ENCODE peak calls at places on chromosomes 1 and 21, in six cellular contexts. One of them, this sample, is unnamed.

GRCh38 chr1:94160811-94161210 is 39.9 kb upstream of the ABCA4 start:
- DNase-seq in tibial artery: no peak
- DNase-seq in K562: no peak
- DNase-seq in thyroid gland: no peak
- DNase-seq in GM23338: peak; percentile 13
- DNase-seq in left lung: no peak
- DNase-seq in this sample: no peak

GRCh38 chr1:40884055-40884795 is 22.1 kb upstream of the CITED4 start:
- DNase-seq in K562: no peak
- DNase-seq in left lung: peak; percentile 79
- DNase-seq in GM23338: peak; percentile 62
- DNase-seq in thyroid gland: no peak
- DNase-seq in tibial artery: no peak
- DNase-seq in this sample: no peak

GRCh38 chr1:63463248-63463647 is 59.8 kb downstream of the ITGB3BP start:
- DNase-seq in GM23338: no peak
- DNase-seq in thyroid gland: no peak
- DNase-seq in K562: no peak
- DNase-seq in tibial artery: no peak
- DNase-seq in left lung: no peak
- DNase-seq in this sample: no peak

GRCh38 chr1:14742181-14742980 is 143.9 kb downstream of the KAZN start:
- DNase-seq in K562: no peak
- DNase-seq in tibial artery: no peak
- DNase-seq in GM23338: peak; percentile 68
- DNase-seq in left lung: no peak
- DNase-seq in thyroid gland: no peak
- DNase-seq in this sample: no peak

GRCh38 chr1:201264072-201264471 is 19.2 kb upstream of the PKP1 start:
- DNase-seq in tibial artery: no peak
- DNase-seq in GM23338: no peak
- DNase-seq in thyroid gland: no peak
- DNase-seq in K562: no peak
- DNase-seq in left lung: no peak
- DNase-seq in this sample: no peak

GRCh38 chr1:8239039-8239305 is 78.9 kb upstream of the SLC45A1 start:
- DNase-seq in GM23338: peak; percentile 42
- DNase-seq in tibial artery: peak; percentile 77
- DNase-seq in K562: no peak
- DNase-seq in left lung: no peak
- DNase-seq in thyroid gland: peak; percentile 61
- DNase-seq in this sample: no peak

GRCh38 chr1:246165826-246166709 is 341.0 kb downstream of the SMYD3 start:
- DNase-seq in tibial artery: no peak
- DNase-seq in K562: no peak
- DNase-seq in left lung: no peak
- DNase-seq in GM23338: no peak
- DNase-seq in thyroid gland: no peak
- DNase-seq in this sample: no peak

GRCh38 chr1:21827141-21827679 is 15.1 kb downstream of the LDLRAD2 start:
- DNase-seq in tibial artery: no peak
- DNase-seq in left lung: no peak
- DNase-seq in GM23338: no peak
- DNase-seq in thyroid gland: no peak
- DNase-seq in K562: no peak
- DNase-seq in this sample: no peak

GRCh38 chr1:112698366-112699310 is 8.3 kb downstream of the RHOC start:
- DNase-seq in K562: peak; percentile 75
- DNase-seq in thyroid gland: peak; percentile 80
- DNase-seq in tibial artery: no peak
- DNase-seq in GM23338: no peak
- DNase-seq in left lung: peak; percentile 62
- DNase-seq in this sample: no peak

GRCh38 chr1:29643838-29644440 is 407.6 kb downstream of the PTPRU start:
- DNase-seq in GM23338: no peak
- DNase-seq in K562: no peak
- DNase-seq in left lung: no peak
- DNase-seq in thyroid gland: no peak
- DNase-seq in tibial artery: peak; percentile 3
- DNase-seq in this sample: no peak

GRCh38 chr21:46498335-46499050 is 39.8 kb downstream of the DIP2A start:
- DNase-seq in K562: no peak
- DNase-seq in thyroid gland: no peak
- DNase-seq in tibial artery: no peak
- DNase-seq in GM23338: no peak
- DNase-seq in left lung: no peak
- DNase-seq in this sample: no peak

GRCh38 chr21:24995206-24995605 is 612.1 kb downstream of the MRPL39 start:
- DNase-seq in tibial artery: no peak
- DNase-seq in GM23338: peak; percentile 3
- DNase-seq in thyroid gland: no peak
- DNase-seq in left lung: no peak
- DNase-seq in K562: no peak
- DNase-seq in this sample: no peak

GRCh38 chr1:65048325-65048724 is 82.0 kb upstream of the JAK1 start:
- DNase-seq in K562: no peak
- DNase-seq in thyroid gland: no peak
- DNase-seq in left lung: no peak
- DNase-seq in GM23338: no peak
- DNase-seq in tibial artery: no peak
- DNase-seq in this sample: no peak

GRCh38 chr1:3170566-3171453 is 101.8 kb downstream of the PRDM16 start:
- DNase-seq in GM23338: no peak
- DNase-seq in left lung: no peak
- DNase-seq in thyroid gland: peak; percentile 94
- DNase-seq in tibial artery: peak; percentile 97
- DNase-seq in K562: peak; percentile 38
- DNase-seq in this sample: no peak

GRCh38 chr1:189654906-189655305 is 822.8 kb downstream of the BRINP3 start:
- DNase-seq in GM23338: no peak
- DNase-seq in left lung: no peak
- DNase-seq in tibial artery: no peak
- DNase-seq in thyroid gland: no peak
- DNase-seq in K562: no peak
- DNase-seq in this sample: no peak

GRCh38 chr1:18015719-18016118 is 91.9 kb upstream of the IGSF21 start:
- DNase-seq in tibial artery: no peak
- DNase-seq in GM23338: no peak
- DNase-seq in thyroid gland: no peak
- DNase-seq in left lung: no peak
- DNase-seq in K562: no peak
- DNase-seq in this sample: peak; percentile 61

GRCh38 chr1:52867060-52867845 is 24.7 kb downstream of the ZYG11A start:
- DNase-seq in K562: no peak
- DNase-seq in GM23338: no peak
- DNase-seq in left lung: no peak
- DNase-seq in tibial artery: no peak
- DNase-seq in thyroid gland: no peak
- DNase-seq in this sample: no peak

GRCh38 chr1:20442920-20443625 is 42.9 kb downstream of the CAMK2N1 start:
- DNase-seq in thyroid gland: no peak
- DNase-seq in GM23338: no peak
- DNase-seq in K562: no peak
- DNase-seq in tibial artery: no peak
- DNase-seq in left lung: no peak
- DNase-seq in this sample: no peak

GRCh38 chr1:37318490-37318889 is 155.9 kb upstream of the ZC3H12A start:
- DNase-seq in left lung: no peak
- DNase-seq in thyroid gland: no peak
- DNase-seq in tibial artery: no peak
- DNase-seq in GM23338: no peak
- DNase-seq in K562: no peak
- DNase-seq in this sample: no peak

GRCh38 chr1:222276062-222276461 is 271.8 kb downstream of the HHIPL2 start:
- DNase-seq in GM23338: no peak
- DNase-seq in K562: no peak
- DNase-seq in left lung: no peak
- DNase-seq in thyroid gland: no peak
- DNase-seq in tibial artery: no peak
- DNase-seq in this sample: no peak

GRCh38 chr1:240044620-240045019 is 47.1 kb upstream of the FMN2 start:
- DNase-seq in thyroid gland: no peak
- DNase-seq in left lung: no peak
- DNase-seq in K562: no peak
- DNase-seq in GM23338: no peak
- DNase-seq in tibial artery: no peak
- DNase-seq in this sample: no peak
- TF ChIP-seq CTCF in thyroid gland: no peak
- TF ChIP-seq CTCF in left lung: no peak
- TF ChIP-seq CTCF in K562: no peak
- TF ChIP-seq CTCF in GM23338: no peak
- TF ChIP-seq CTCF in tibial artery: no peak
- TF ChIP-seq CTCF in this sample: no peak

DNA sequence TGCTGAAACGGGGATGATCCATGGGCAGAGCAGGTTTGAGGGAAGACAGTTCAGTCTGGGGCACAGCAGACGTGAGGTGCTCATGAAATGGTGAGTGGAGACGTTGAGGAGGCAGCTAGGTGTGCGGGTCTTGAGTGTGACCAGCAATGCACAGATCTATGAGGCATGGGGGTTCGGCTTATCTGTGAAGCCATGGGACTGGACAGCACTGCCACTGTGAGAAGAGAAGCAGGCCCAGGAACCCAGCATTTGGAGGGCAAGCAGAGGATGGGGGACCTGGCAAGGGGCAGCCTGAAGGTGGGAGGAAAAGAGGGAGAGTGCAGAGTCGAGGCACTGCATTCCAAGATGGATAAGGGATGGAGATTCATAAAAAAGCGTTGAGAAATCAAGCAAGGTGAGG is 8.0 kb downstream of the CSF1 start:
- DNase-seq in left lung: no peak
- DNase-seq in GM23338: no peak
- DNase-seq in thyroid gland: no peak
- DNase-seq in tibial artery: no peak
- DNase-seq in K562: no peak
- DNase-seq in this sample: no peak
- TF ChIP-seq CTCF in left lung: no peak
- TF ChIP-seq CTCF in GM23338: no peak
- TF ChIP-seq CTCF in thyroid gland: no peak
- TF ChIP-seq CTCF in tibial artery: no peak
- TF ChIP-seq CTCF in K562: no peak
- TF ChIP-seq CTCF in this sample: no peak

GRCh38 chr1:88228153-88228552 is 455.9 kb upstream of the PKN2 start:
- DNase-seq in K562: no peak
- DNase-seq in left lung: no peak
- DNase-seq in tibial artery: no peak
- DNase-seq in thyroid gland: no peak
- DNase-seq in GM23338: peak; percentile 12
- DNase-seq in this sample: no peak
- TF ChIP-seq CTCF in K562: no peak
- TF ChIP-seq CTCF in left lung: no peak
- TF ChIP-seq CTCF in tibial artery: no peak
- TF ChIP-seq CTCF in thyroid gland: no peak
- TF ChIP-seq CTCF in GM23338: peak; percentile 27
- TF ChIP-seq CTCF in this sample: peak; percentile 33

GRCh38 chr21:41369105-41369914 is 7.5 kb downstream of the MX2 start:
- DNase-seq in thyroid gland: peak; percentile 44
- DNase-seq in tibial artery: peak; percentile 66
- DNase-seq in K562: no peak
- DNase-seq in GM23338: peak; percentile 83
- DNase-seq in left lung: no peak
- DNase-seq in this sample: peak; percentile 75
- TF ChIP-seq CTCF in thyroid gland: peak; percentile 19
- TF ChIP-seq CTCF in tibial artery: no peak
- TF ChIP-seq CTCF in K562: no peak
- TF ChIP-seq CTCF in GM23338: peak; percentile 42
- TF ChIP-seq CTCF in left lung: no peak
- TF ChIP-seq CTCF in this sample: peak; percentile 39

DNA sequence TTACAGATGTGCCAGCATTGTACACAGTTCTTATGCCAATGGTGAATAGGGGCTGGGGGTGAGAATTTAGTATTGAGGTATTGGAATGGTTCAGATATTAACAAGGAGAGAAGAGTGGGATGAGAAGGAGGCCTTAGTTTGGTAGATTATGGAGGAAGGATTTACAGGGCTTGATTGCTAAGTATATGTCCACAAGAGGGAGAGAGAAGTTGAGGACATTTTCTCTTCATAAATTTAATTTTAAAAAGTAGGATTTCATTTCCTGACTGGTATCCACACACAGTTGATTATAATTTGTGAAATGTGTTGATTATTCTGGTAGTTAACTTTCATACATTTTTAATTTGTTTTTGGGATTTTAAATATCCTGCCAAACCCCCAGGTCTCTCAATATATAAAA is 213.0 kb downstream of the ADGRL2 start:
- DNase-seq in tibial artery: no peak
- DNase-seq in K562: no peak
- DNase-seq in left lung: no peak
- DNase-seq in thyroid gland: no peak
- DNase-seq in GM23338: no peak
- DNase-seq in this sample: no peak
- TF ChIP-seq CTCF in tibial artery: no peak
- TF ChIP-seq CTCF in K562: no peak
- TF ChIP-seq CTCF in left lung: no peak
- TF ChIP-seq CTCF in thyroid gland: no peak
- TF ChIP-seq CTCF in GM23338: no peak
- TF ChIP-seq CTCF in this sample: peak; percentile 71

GRCh38 chr1:169109561-169110134 is 3.2 kb downstream of the ATP1B1 start:
- DNase-seq in K562: no peak
- DNase-seq in GM23338: peak; percentile 28
- DNase-seq in tibial artery: no peak
- DNase-seq in thyroid gland: peak; percentile 83
- DNase-seq in left lung: no peak
- DNase-seq in this sample: no peak
- TF ChIP-seq CTCF in K562: no peak
- TF ChIP-seq CTCF in GM23338: no peak
- TF ChIP-seq CTCF in tibial artery: no peak
- TF ChIP-seq CTCF in thyroid gland: no peak
- TF ChIP-seq CTCF in left lung: no peak
- TF ChIP-seq CTCF in this sample: no peak

DNA sequence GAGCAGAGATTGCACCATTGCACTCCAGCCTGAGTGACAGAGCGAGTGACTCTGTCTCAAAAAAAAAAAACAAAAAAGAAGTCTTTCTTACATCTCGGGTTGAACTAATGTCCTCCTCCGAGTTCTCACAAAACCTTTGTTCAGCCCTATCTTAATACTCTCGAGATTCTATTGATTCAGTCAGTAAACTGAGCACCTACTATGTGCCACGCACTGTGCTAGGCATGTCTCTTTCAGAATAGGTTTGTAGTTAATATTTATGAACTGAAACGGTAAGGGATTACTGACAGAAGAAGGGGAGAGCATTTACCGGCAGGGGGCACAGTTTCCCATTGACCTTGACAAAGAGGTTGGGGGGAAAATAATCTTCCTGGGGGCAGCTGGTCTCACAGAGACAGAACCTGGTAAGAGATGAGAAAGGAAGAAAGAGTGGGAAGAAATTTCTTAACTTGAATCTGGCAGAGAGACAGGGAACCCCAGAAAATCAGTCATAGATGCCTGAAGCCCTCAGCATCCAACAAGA is 3.4 kb downstream of the PIAS3 start:
- DNase-seq in left lung: no peak
- DNase-seq in K562: no peak
- DNase-seq in tibial artery: peak; percentile 2
- DNase-seq in GM23338: no peak
- DNase-seq in thyroid gland: no peak
- DNase-seq in this sample: no peak
- TF ChIP-seq CTCF in left lung: no peak
- TF ChIP-seq CTCF in K562: peak; percentile 39
- TF ChIP-seq CTCF in tibial artery: no peak
- TF ChIP-seq CTCF in GM23338: peak; percentile 34
- TF ChIP-seq CTCF in thyroid gland: no peak
- TF ChIP-seq CTCF in this sample: peak; percentile 10